ENCODE peak calls at places on chromosomes 2 and 18, in ten cellular contexts. One of them, this sample, is unnamed.

GRCh38 chr2:11744631-11745394 is 1.6 kb upstream of the LPIN1 start:
- DNase-seq in MM.1S: peak; percentile 83
- DNase-seq in tibial nerve: no peak
- DNase-seq in psoas muscle: no peak
- DNase-seq in heart left ventricle: no peak
- DNase-seq in heart right ventricle: no peak
- DNase-seq in keratinocyte: no peak
- DNase-seq in left ventricle myocardium inferior: peak; percentile 47
- DNase-seq in HCT116: peak; percentile 47
- DNase-seq in PC-9: peak; percentile 18
- DNase-seq in this sample: no peak

GRCh38 chr2:45264227-45265225 is 255.3 kb upstream of the SIX2 start:
- DNase-seq in keratinocyte: no peak
- DNase-seq in heart left ventricle: no peak
- DNase-seq in psoas muscle: no peak
- DNase-seq in PC-9: no peak
- DNase-seq in MM.1S: no peak
- DNase-seq in left ventricle myocardium inferior: no peak
- DNase-seq in HCT116: no peak
- DNase-seq in tibial nerve: no peak
- DNase-seq in heart right ventricle: no peak
- DNase-seq in this sample: no peak

GRCh38 chr2:238239872-238240760 is at the start of gene HES6:
- DNase-seq in heart left ventricle: peak; percentile 90
- DNase-seq in MM.1S: peak; percentile 94
- DNase-seq in psoas muscle: peak; percentile 92
- DNase-seq in tibial nerve: peak; percentile 71
- DNase-seq in keratinocyte: no peak
- DNase-seq in left ventricle myocardium inferior: peak; percentile 90
- DNase-seq in heart right ventricle: peak; percentile 89
- DNase-seq in HCT116: peak; percentile 65
- DNase-seq in PC-9: peak; percentile 94
- DNase-seq in this sample: peak; percentile 85

GRCh38 chr2:80548469-80548868 is 243.9 kb upstream of the LRRTM1 start:
- DNase-seq in heart left ventricle: peak; percentile 70
- DNase-seq in psoas muscle: no peak
- DNase-seq in tibial nerve: no peak
- DNase-seq in keratinocyte: no peak
- DNase-seq in left ventricle myocardium inferior: peak; percentile 74
- DNase-seq in PC-9: no peak
- DNase-seq in MM.1S: no peak
- DNase-seq in HCT116: no peak
- DNase-seq in heart right ventricle: peak; percentile 71
- DNase-seq in this sample: no peak

GRCh38 chr2:3652896-3653625 is 4.9 kb upstream of the ALLC start:
- DNase-seq in heart left ventricle: no peak
- DNase-seq in psoas muscle: no peak
- DNase-seq in heart right ventricle: no peak
- DNase-seq in HCT116: no peak
- DNase-seq in keratinocyte: no peak
- DNase-seq in MM.1S: no peak
- DNase-seq in PC-9: no peak
- DNase-seq in tibial nerve: no peak
- DNase-seq in left ventricle myocardium inferior: no peak
- DNase-seq in this sample: no peak

GRCh38 chr2:235314371-235314915 is 179.4 kb upstream of the AGAP1 start:
- DNase-seq in left ventricle myocardium inferior: no peak
- DNase-seq in tibial nerve: no peak
- DNase-seq in heart right ventricle: no peak
- DNase-seq in psoas muscle: no peak
- DNase-seq in heart left ventricle: no peak
- DNase-seq in PC-9: no peak
- DNase-seq in keratinocyte: no peak
- DNase-seq in MM.1S: no peak
- DNase-seq in HCT116: no peak
- DNase-seq in this sample: no peak

GRCh38 chr2:188369365-188369764 is 77.7 kb downstream of the GULP1 start:
- DNase-seq in HCT116: peak; percentile 35
- DNase-seq in left ventricle myocardium inferior: no peak
- DNase-seq in keratinocyte: no peak
- DNase-seq in tibial nerve: peak; percentile 9
- DNase-seq in MM.1S: peak; percentile 58
- DNase-seq in heart right ventricle: peak; percentile 51
- DNase-seq in psoas muscle: no peak
- DNase-seq in heart left ventricle: no peak
- DNase-seq in PC-9: no peak
- DNase-seq in this sample: peak; percentile 11

GRCh38 chr18:76679877-76680276 is 142.5 kb upstream of the ZNF236 start:
- DNase-seq in MM.1S: no peak
- DNase-seq in keratinocyte: no peak
- DNase-seq in psoas muscle: no peak
- DNase-seq in PC-9: no peak
- DNase-seq in tibial nerve: no peak
- DNase-seq in left ventricle myocardium inferior: no peak
- DNase-seq in heart right ventricle: no peak
- DNase-seq in heart left ventricle: no peak
- DNase-seq in HCT116: no peak
- DNase-seq in this sample: no peak

GRCh38 chr2:67846341-67847070 is 216.3 kb downstream of the C1D start:
- DNase-seq in PC-9: peak; percentile 82
- DNase-seq in HCT116: peak; percentile 75
- DNase-seq in heart left ventricle: peak; percentile 62
- DNase-seq in left ventricle myocardium inferior: peak; percentile 63
- DNase-seq in keratinocyte: peak; percentile 73
- DNase-seq in MM.1S: peak; percentile 69
- DNase-seq in tibial nerve: peak; percentile 96
- DNase-seq in heart right ventricle: peak; percentile 81
- DNase-seq in psoas muscle: peak; percentile 65
- DNase-seq in this sample: peak; percentile 64

GRCh38 chr2:224432003-224432574 is 30.2 kb upstream of the FAM124B start:
- DNase-seq in left ventricle myocardium inferior: no peak
- DNase-seq in psoas muscle: no peak
- DNase-seq in tibial nerve: no peak
- DNase-seq in heart left ventricle: no peak
- DNase-seq in PC-9: no peak
- DNase-seq in MM.1S: no peak
- DNase-seq in HCT116: no peak
- DNase-seq in keratinocyte: no peak
- DNase-seq in heart right ventricle: no peak
- DNase-seq in this sample: no peak

DNA sequence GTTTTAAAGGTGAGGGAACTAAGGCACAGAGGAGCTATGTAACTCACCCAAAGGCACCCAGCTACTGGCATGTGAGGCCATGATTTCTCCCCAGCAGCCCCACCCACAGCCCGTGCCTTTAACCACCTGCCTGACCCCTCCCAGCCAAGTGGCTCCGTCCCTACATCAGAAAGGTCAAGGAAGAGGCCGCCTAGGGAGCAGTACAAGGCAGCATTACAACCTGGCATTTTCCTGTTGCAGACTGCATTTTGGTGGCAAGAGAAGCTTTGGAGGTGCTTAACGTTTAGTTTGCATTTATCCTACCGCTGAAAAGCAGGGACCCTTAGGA is 17.5 kb downstream of the STEAP3 start:
- DNase-seq in left ventricle myocardium inferior: no peak
- DNase-seq in psoas muscle: no peak
- DNase-seq in tibial nerve: no peak
- DNase-seq in heart left ventricle: no peak
- DNase-seq in PC-9: no peak
- DNase-seq in keratinocyte: no peak
- DNase-seq in MM.1S: no peak
- DNase-seq in HCT116: no peak
- DNase-seq in heart right ventricle: no peak
- DNase-seq in this sample: peak; percentile 38
- H3K4me3 ChIP-seq in left ventricle myocardium inferior: no peak overlapping the region
- H3K4me3 ChIP-seq in psoas muscle: no peak overlapping the region
- H3K4me3 ChIP-seq in tibial nerve: no peak overlapping the region
- H3K4me3 ChIP-seq in heart left ventricle: no peak overlapping the region
- H3K4me3 ChIP-seq in PC-9: no peak overlapping the region
- H3K4me3 ChIP-seq in keratinocyte: no peak overlapping the region
- H3K4me3 ChIP-seq in MM.1S: no peak overlapping the region
- H3K4me3 ChIP-seq in HCT116: no peak overlapping the region
- H3K4me3 ChIP-seq in heart right ventricle: no peak overlapping the region
- H3K4me3 ChIP-seq in this sample: no peak overlapping the region

DNA sequence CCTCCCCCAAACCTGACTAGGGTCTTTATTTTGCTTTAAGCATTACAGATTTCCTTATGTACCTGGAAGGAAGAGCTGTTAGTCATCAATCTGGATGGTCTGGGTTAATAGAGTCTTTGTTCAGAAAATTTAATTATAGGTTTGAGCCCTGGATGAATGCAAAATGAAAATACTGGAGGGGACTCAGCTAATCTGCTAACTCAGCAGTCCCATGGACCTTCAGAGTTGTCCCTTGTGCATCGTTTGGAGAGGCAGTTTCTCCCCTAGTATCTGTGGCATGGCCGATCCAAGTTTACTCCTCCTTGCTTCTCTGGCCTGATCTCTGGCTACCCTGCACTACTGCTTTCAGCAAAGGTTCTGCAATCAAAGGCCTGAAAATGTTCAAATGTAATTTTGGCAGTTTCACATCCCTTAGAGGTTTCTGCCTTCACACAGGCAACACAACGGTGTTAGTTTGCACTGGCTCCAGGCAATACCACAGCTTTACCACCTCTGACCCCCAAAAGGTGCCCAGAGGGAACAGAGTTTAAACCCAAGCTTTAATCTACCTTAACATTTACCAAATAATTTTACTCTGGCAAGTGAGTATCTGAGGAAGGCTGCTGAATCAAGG is 134.3 kb downstream of the THADA start:
- DNase-seq in heart right ventricle: no peak
- DNase-seq in psoas muscle: no peak
- DNase-seq in HCT116: no peak
- DNase-seq in left ventricle myocardium inferior: no peak
- DNase-seq in tibial nerve: no peak
- DNase-seq in PC-9: no peak
- DNase-seq in keratinocyte: no peak
- DNase-seq in heart left ventricle: no peak
- DNase-seq in MM.1S: peak; percentile 82
- DNase-seq in this sample: no peak
- H3K4me1 ChIP-seq in heart right ventricle: peaks cover 64% of the 10 kb centered on the region
- H3K4me1 ChIP-seq in psoas muscle: peaks cover 42% of the 10 kb centered on the region
- H3K4me1 ChIP-seq in HCT116: peaks cover 67% of the 10 kb centered on the region
- H3K4me1 ChIP-seq in left ventricle myocardium inferior: peaks cover 61% of the 10 kb centered on the region
- H3K4me1 ChIP-seq in tibial nerve: peaks cover 77% of the 10 kb centered on the region
- H3K4me1 ChIP-seq in PC-9: peaks cover 85% of the 10 kb centered on the region
- H3K4me1 ChIP-seq in keratinocyte: peaks cover 39% of the 10 kb centered on the region
- H3K4me1 ChIP-seq in heart left ventricle: peaks cover 44% of the 10 kb centered on the region
- H3K4me1 ChIP-seq in MM.1S: peaks cover 32% of the 10 kb centered on the region
- H3K4me1 ChIP-seq in this sample: peaks cover 62% of the 10 kb centered on the region

GRCh38 chr2:239265681-239266435 is 135.0 kb downstream of the HDAC4 start:
- DNase-seq in keratinocyte: no peak
- DNase-seq in PC-9: no peak
- DNase-seq in psoas muscle: no peak
- DNase-seq in heart right ventricle: no peak
- DNase-seq in MM.1S: no peak
- DNase-seq in tibial nerve: no peak
- DNase-seq in left ventricle myocardium inferior: no peak
- DNase-seq in heart left ventricle: no peak
- DNase-seq in HCT116: no peak
- DNase-seq in this sample: peak; percentile 14
- H3K27ac ChIP-seq in keratinocyte: no peak overlapping the region
- H3K27ac ChIP-seq in PC-9: no peak overlapping the region
- H3K27ac ChIP-seq in psoas muscle: peak overlapping the region; percentile 86
- H3K27ac ChIP-seq in heart right ventricle: peak overlapping the region; percentile 77
- H3K27ac ChIP-seq in MM.1S: no peak overlapping the region
- H3K27ac ChIP-seq in tibial nerve: peak overlapping the region; percentile 65
- H3K27ac ChIP-seq in left ventricle myocardium inferior: peak overlapping the region; percentile 80
- H3K27ac ChIP-seq in heart left ventricle: peak overlapping the region; percentile 23
- H3K27ac ChIP-seq in HCT116: peak overlapping the region; percentile 81
- H3K27ac ChIP-seq in this sample: peak overlapping the region; percentile 99

GRCh38 chr2:65662654-65663432 is 230.4 kb upstream of the SPRED2 start:
- DNase-seq in tibial nerve: no peak
- DNase-seq in psoas muscle: no peak
- DNase-seq in HCT116: no peak
- DNase-seq in left ventricle myocardium inferior: no peak
- DNase-seq in heart left ventricle: no peak
- DNase-seq in MM.1S: no peak
- DNase-seq in PC-9: no peak
- DNase-seq in heart right ventricle: no peak
- DNase-seq in keratinocyte: no peak
- DNase-seq in this sample: no peak

GRCh38 chr2:65663831-65664407 is 231.5 kb upstream of the SPRED2 start:
- DNase-seq in PC-9: no peak
- DNase-seq in keratinocyte: no peak
- DNase-seq in HCT116: no peak
- DNase-seq in MM.1S: no peak
- DNase-seq in left ventricle myocardium inferior: no peak
- DNase-seq in psoas muscle: no peak
- DNase-seq in heart right ventricle: no peak
- DNase-seq in tibial nerve: no peak
- DNase-seq in heart left ventricle: no peak
- DNase-seq in this sample: no peak

GRCh38 chr2:65660340-65660739 is 227.9 kb upstream of the SPRED2 start:
- DNase-seq in PC-9: no peak
- DNase-seq in HCT116: no peak
- DNase-seq in tibial nerve: no peak
- DNase-seq in MM.1S: no peak
- DNase-seq in left ventricle myocardium inferior: no peak
- DNase-seq in heart left ventricle: no peak
- DNase-seq in heart right ventricle: no peak
- DNase-seq in keratinocyte: no peak
- DNase-seq in psoas muscle: no peak
- DNase-seq in this sample: no peak

GRCh38 chr2:65664931-65665330 is 232.5 kb upstream of the SPRED2 start:
- DNase-seq in psoas muscle: no peak
- DNase-seq in heart left ventricle: no peak
- DNase-seq in left ventricle myocardium inferior: no peak
- DNase-seq in tibial nerve: no peak
- DNase-seq in heart right ventricle: no peak
- DNase-seq in HCT116: no peak
- DNase-seq in PC-9: no peak
- DNase-seq in keratinocyte: no peak
- DNase-seq in MM.1S: no peak
- DNase-seq in this sample: no peak

GRCh38 chr2:65661980-65662653 is 229.7 kb upstream of the SPRED2 start:
- DNase-seq in tibial nerve: no peak
- DNase-seq in keratinocyte: no peak
- DNase-seq in heart right ventricle: no peak
- DNase-seq in heart left ventricle: no peak
- DNase-seq in left ventricle myocardium inferior: no peak
- DNase-seq in psoas muscle: no peak
- DNase-seq in HCT116: no peak
- DNase-seq in MM.1S: no peak
- DNase-seq in PC-9: no peak
- DNase-seq in this sample: no peak
- H3K4me3 ChIP-seq in tibial nerve: no peak overlapping the region
- H3K4me3 ChIP-seq in keratinocyte: no peak overlapping the region
- H3K4me3 ChIP-seq in heart right ventricle: peak overlapping the region; percentile 7
- H3K4me3 ChIP-seq in heart left ventricle: no peak overlapping the region
- H3K4me3 ChIP-seq in left ventricle myocardium inferior: no peak overlapping the region
- H3K4me3 ChIP-seq in psoas muscle: peak overlapping the region; percentile 30
- H3K4me3 ChIP-seq in HCT116: no peak overlapping the region
- H3K4me3 ChIP-seq in MM.1S: no peak overlapping the region
- H3K4me3 ChIP-seq in PC-9: no peak overlapping the region
- H3K4me3 ChIP-seq in this sample: peak overlapping the region; percentile 29

This sample was measured in gastrocnemius medialis.